ENCODE peak calls at places on chromosome 9, in ten cellular contexts. I is AG09309; V is CD8-positive, alpha-beta memory T cell; B is thoracic aorta; G is immature natural killer cell; D is brain microvascular endothelial cell; C is cardiac fibroblast; O is right cardiac atrium; X is HuH-7.5; R is B cell. W is an unnamed sample.

GRCh38 chr9:124257070-124257864 is 482 bp upstream of the NEK6 start:
- DNase-seq in B (no peak), I (no peak), O (peak; percentile 43), C (no peak), V (no peak), X (no peak), D (no peak), R (no peak), G (peak; percentile 14), W (no peak)

GRCh38 chr9:98359569-98359968 is 104.1 kb upstream of the TBC1D2 start:
- DNase-seq in O (no peak), C (no peak), D (no peak), V (no peak), R (no peak), B (no peak), G (no peak), I (no peak), X (no peak), W (no peak)

GRCh38 chr9:120757268-120757900 is 35.8 kb downstream of the FBXW2 start:
- DNase-seq in B (no peak), X (no peak), R (no peak), D (no peak), G (no peak), C (no peak), I (no peak), O (no peak), V (no peak), W (no peak)

GRCh38 chr9:29208670-29209069 is 1635.4 kb upstream of the C9orf72 start:
- DNase-seq in O (no peak), D (no peak), C (no peak), V (no peak), X (no peak), G (no peak), B (no peak), I (no peak), R (no peak), W (no peak)

GRCh38 chr9:127608104-127608966 is 3.7 kb upstream of the STXBP1 start:
- DNase-seq in C (peak; percentile 40), G (peak; percentile 66), D (no peak), I (no peak), R (peak; percentile 86), V (peak; percentile 75), O (peak; percentile 87), B (no peak), X (peak; percentile 98), W (no peak)

GRCh38 chr9:34498511-34498910 is 24.3 kb downstream of the ENHO start:
- DNase-seq in O (no peak), V (no peak), D (no peak), I (no peak), X (no peak), C (no peak), R (no peak), G (no peak), B (no peak), W (no peak)

GRCh38 chr9:94081435-94081834 is 2.8 kb upstream of the PTPDC1 start:
- DNase-seq in D (no peak), I (no peak), B (no peak), V (no peak), O (no peak), X (no peak), R (no peak), C (no peak), G (no peak), W (no peak)

GRCh38 chr9:126723807-126724172 is 81.0 kb upstream of the ZBTB43 start:
- DNase-seq in G (peak; percentile 21), B (no peak), O (no peak), R (no peak), I (no peak), C (peak; percentile 13), D (peak; percentile 22), X (no peak), V (no peak), W (peak; percentile 3)

GRCh38 chr9:18018661-18019060 is 439.8 kb downstream of the SH3GL2 start:
- DNase-seq in G (no peak), O (no peak), X (no peak), B (no peak), R (no peak), D (no peak), I (no peak), V (no peak), C (no peak), W (no peak)

GRCh38 chr9:81574399-81574798 is 114.9 kb downstream of the TLE1 start:
- DNase-seq in O (no peak), G (no peak), I (peak; percentile 20), C (peak; percentile 27), V (no peak), R (no peak), X (no peak), D (no peak), B (no peak), W (no peak)

GRCh38 chr9:132894343-132894742 is 15.6 kb downstream of the SPACA9 start:
- DNase-seq in O (no peak), C (no peak), V (no peak), B (no peak), R (no peak), I (no peak), G (no peak), X (no peak), D (no peak), W (no peak)

GRCh38 chr9:31030741-31031202 is 1353.7 kb upstream of the ACO1 start:
- DNase-seq in D (no peak), I (no peak), C (peak; percentile 6), B (no peak), R (no peak), G (no peak), X (no peak), V (no peak), O (no peak), W (no peak)

GRCh38 chr9:131997779-131998178 is 81.9 kb downstream of the MED27 start:
- DNase-seq in R (no peak), V (no peak), X (no peak), C (no peak), I (no peak), O (peak; percentile 73), G (no peak), B (no peak), D (no peak), W (peak; percentile 11)

GRCh38 chr9:4321554-4321953 is 21.7 kb upstream of the GLIS3 start:
- DNase-seq in X (no peak), G (no peak), B (no peak), V (no peak), R (no peak), D (no peak), I (no peak), C (no peak), O (no peak), W (no peak)

GRCh38 chr9:38117646-38118045 is 48.6 kb upstream of the SHB start:
- DNase-seq in B (no peak), D (no peak), G (no peak), I (no peak), X (no peak), C (no peak), V (no peak), O (no peak), R (no peak), W (no peak)

GRCh38 chr9:123643518-123643917 is 286.4 kb downstream of the DENND1A start:
- DNase-seq in X (no peak), I (no peak), V (no peak), D (no peak), O (no peak), B (no peak), G (no peak), R (no peak), C (no peak), W (no peak)

GRCh38 chr9:133200631-133201030 is 8.4 kb downstream of the OBP2B start:
- DNase-seq in C (no peak), O (no peak), R (no peak), I (no peak), G (no peak), D (no peak), X (no peak), V (no peak), B (no peak), W (no peak)

GRCh38 chr9:120710110-120710981 is 3.9 kb downstream of the MEGF9 start:
- DNase-seq in R (peak; percentile 56), V (no peak), D (no peak), I (no peak), X (peak; percentile 42), B (no peak), G (peak; percentile 75), C (peak; percentile 67), O (no peak), W (no peak)

GRCh38 chr9:111902396-111903147 is 6.0 kb downstream of the UGCG start:
- DNase-seq in B (no peak), D (no peak), R (no peak), O (no peak), V (no peak), C (peak; percentile 68), G (no peak), I (no peak), X (no peak), W (no peak)

GRCh38 chr9:130313103-130313858 is 47.7 kb downstream of the HMCN2 start:
- DNase-seq in G (no peak), O (peak; percentile 18), V (no peak), X (no peak), R (no peak), C (no peak), I (no peak), B (no peak), D (no peak), W (no peak)

GRCh38 chr9:132546148-132547051 is 36.0 kb upstream of the BARHL1 start:
- DNase-seq in I (no peak), B (no peak), G (no peak), D (peak; percentile 11), O (peak; percentile 79), C (peak; percentile 4), R (peak; percentile 17), V (no peak), X (no peak), W (no peak)

GRCh38 chr9:99050292-99050911 is 54.5 kb upstream of the TGFBR1 start:
- DNase-seq in R (no peak), G (no peak), X (no peak), C (peak; percentile 37), D (peak; percentile 67), V (no peak), I (no peak), B (no peak), O (no peak), W (no peak)

GRCh38 chr9:106035810-106036209 is 341.5 kb downstream of the TMEM38B start:
- DNase-seq in O (no peak), B (no peak), C (no peak), G (no peak), V (no peak), D (no peak), R (no peak), X (no peak), I (no peak), W (no peak)

GRCh38 chr9:127847155-127847463 is 7.3 kb downstream of the ENG start:
- DNase-seq in X (no peak), R (no peak), D (no peak), C (peak; percentile 54), B (no peak), V (no peak), G (no peak), O (no peak), I (no peak), W (no peak)

GRCh38 chr9:129273136-129273895 is 95.3 kb upstream of the IER5L start:
- DNase-seq in O (no peak), B (no peak), I (no peak), D (no peak), X (no peak), R (no peak), G (no peak), C (no peak), V (no peak), W (no peak)

GRCh38 chr9:74379718-74380117 is 117.4 kb upstream of the RORB start:
- DNase-seq in R (no peak), I (no peak), D (no peak), X (no peak), V (peak; percentile 19), G (peak; percentile 21), O (no peak), B (no peak), C (no peak), W (no peak)

W was measured in tibial nerve.